ENCODE peak calls at places on chromosome 2, in nine cellular contexts. One of them, this sample, is unnamed.

GRCh38 chr2:73228631-73229030 is 4.4 kb downstream of the PRADC1 start:
- DNase-seq in coronary artery: no peak
- DNase-seq in left lung: no peak
- DNase-seq in heart left ventricle: no peak
- DNase-seq in heart right ventricle: no peak
- DNase-seq in A549: no peak
- DNase-seq in DND-41: no peak
- DNase-seq in BJ: no peak
- DNase-seq in endodermal cell: no peak
- DNase-seq in this sample: no peak

GRCh38 chr2:46001741-46002506 is 295.3 kb upstream of the EPAS1 start:
- DNase-seq in coronary artery: no peak
- DNase-seq in left lung: no peak
- DNase-seq in heart left ventricle: no peak
- DNase-seq in heart right ventricle: no peak
- DNase-seq in A549: no peak
- DNase-seq in DND-41: no peak
- DNase-seq in BJ: no peak
- DNase-seq in endodermal cell: no peak
- DNase-seq in this sample: no peak

GRCh38 chr2:190996338-190996946 is 17.5 kb downstream of the STAT1 start:
- DNase-seq in coronary artery: no peak
- DNase-seq in left lung: no peak
- DNase-seq in heart left ventricle: peak
- DNase-seq in heart right ventricle: no peak
- DNase-seq in A549: peak
- DNase-seq in DND-41: peak
- DNase-seq in BJ: no peak
- DNase-seq in endodermal cell: peak
- DNase-seq in this sample: no peak

GRCh38 chr2:96642564-96643350 is at the start of gene FER1L5:
- DNase-seq in coronary artery: no peak
- DNase-seq in left lung: no peak
- DNase-seq in heart left ventricle: peak
- DNase-seq in heart right ventricle: no peak
- DNase-seq in A549: no peak
- DNase-seq in DND-41: no peak
- DNase-seq in BJ: no peak
- DNase-seq in endodermal cell: peak
- DNase-seq in this sample: no peak

GRCh38 chr2:216109962-216110614 is 940 bp downstream of the XRCC5 start:
- DNase-seq in coronary artery: no peak
- DNase-seq in left lung: no peak
- DNase-seq in heart left ventricle: no peak
- DNase-seq in heart right ventricle: no peak
- DNase-seq in A549: peak
- DNase-seq in DND-41: no peak
- DNase-seq in BJ: no peak
- DNase-seq in endodermal cell: peak
- DNase-seq in this sample: peak

GRCh38 chr2:64463784-64464183 is 9.8 kb downstream of the LGALSL start:
- DNase-seq in coronary artery: no peak
- DNase-seq in left lung: no peak
- DNase-seq in heart left ventricle: no peak
- DNase-seq in heart right ventricle: no peak
- DNase-seq in A549: no peak
- DNase-seq in DND-41: no peak
- DNase-seq in BJ: peak
- DNase-seq in endodermal cell: peak
- DNase-seq in this sample: peak

GRCh38 chr2:110157153-110157793 is 41.7 kb upstream of the MALL start:
- DNase-seq in coronary artery: no peak
- DNase-seq in left lung: no peak
- DNase-seq in heart left ventricle: no peak
- DNase-seq in heart right ventricle: no peak
- DNase-seq in A549: peak
- DNase-seq in DND-41: peak
- DNase-seq in BJ: peak
- DNase-seq in endodermal cell: no peak
- DNase-seq in this sample: peak

GRCh38 chr2:75896779-75897366 is 186.2 kb upstream of the GCFC2 start:
- DNase-seq in coronary artery: no peak
- DNase-seq in left lung: no peak
- DNase-seq in heart left ventricle: no peak
- DNase-seq in heart right ventricle: no peak
- DNase-seq in A549: peak
- DNase-seq in DND-41: peak
- DNase-seq in BJ: no peak
- DNase-seq in endodermal cell: peak
- DNase-seq in this sample: no peak

GRCh38 chr2:127158614-127159290 is 51.8 kb upstream of the BIN1 start:
- DNase-seq in coronary artery: no peak
- DNase-seq in left lung: no peak
- DNase-seq in heart left ventricle: no peak
- DNase-seq in heart right ventricle: no peak
- DNase-seq in A549: no peak
- DNase-seq in DND-41: no peak
- DNase-seq in BJ: no peak
- DNase-seq in endodermal cell: no peak
- DNase-seq in this sample: no peak

GRCh38 chr2:212863185-212863588 is 288.2 kb downstream of the IKZF2 start:
- DNase-seq in coronary artery: no peak
- DNase-seq in left lung: no peak
- DNase-seq in heart left ventricle: no peak
- DNase-seq in heart right ventricle: no peak
- DNase-seq in A549: peak
- DNase-seq in DND-41: peak
- DNase-seq in BJ: no peak
- DNase-seq in endodermal cell: peak
- DNase-seq in this sample: no peak

GRCh38 chr2:107337209-107337898 is 451.4 kb upstream of the ST6GAL2 start:
- DNase-seq in coronary artery: no peak
- DNase-seq in left lung: no peak
- DNase-seq in heart left ventricle: no peak
- DNase-seq in heart right ventricle: no peak
- DNase-seq in A549: no peak
- DNase-seq in DND-41: no peak
- DNase-seq in BJ: no peak
- DNase-seq in endodermal cell: no peak
- DNase-seq in this sample: no peak

GRCh38 chr2:26472821-26473655 is 4.9 kb downstream of the OTOF start:
- DNase-seq in coronary artery: no peak
- DNase-seq in left lung: no peak
- DNase-seq in heart left ventricle: no peak
- DNase-seq in heart right ventricle: no peak
- DNase-seq in A549: no peak
- DNase-seq in DND-41: no peak
- DNase-seq in BJ: no peak
- DNase-seq in endodermal cell: no peak
- DNase-seq in this sample: no peak

GRCh38 chr2:181876614-181877063 is 14.9 kb upstream of the ITPRID2 start:
- DNase-seq in coronary artery: no peak
- DNase-seq in left lung: no peak
- DNase-seq in heart left ventricle: no peak
- DNase-seq in heart right ventricle: no peak
- DNase-seq in A549: peak
- DNase-seq in DND-41: no peak
- DNase-seq in BJ: peak
- DNase-seq in endodermal cell: no peak
- DNase-seq in this sample: peak

GRCh38 chr2:224927671-224928173 is 114.5 kb downstream of the DOCK10 start:
- DNase-seq in coronary artery: no peak
- DNase-seq in left lung: peak
- DNase-seq in heart left ventricle: no peak
- DNase-seq in heart right ventricle: no peak
- DNase-seq in A549: peak
- DNase-seq in DND-41: no peak
- DNase-seq in BJ: no peak
- DNase-seq in endodermal cell: no peak
- DNase-seq in this sample: no peak

GRCh38 chr2:160970052-160970846 is 190.0 kb upstream of the TANK start:
- DNase-seq in coronary artery: no peak
- DNase-seq in left lung: no peak
- DNase-seq in heart left ventricle: no peak
- DNase-seq in heart right ventricle: no peak
- DNase-seq in A549: peak
- DNase-seq in DND-41: peak
- DNase-seq in BJ: peak
- DNase-seq in endodermal cell: peak
- DNase-seq in this sample: peak

GRCh38 chr2:7612969-7613368 is 695.8 kb downstream of the RNF144A start:
- DNase-seq in coronary artery: no peak
- DNase-seq in left lung: no peak
- DNase-seq in heart left ventricle: no peak
- DNase-seq in heart right ventricle: no peak
- DNase-seq in A549: no peak
- DNase-seq in DND-41: no peak
- DNase-seq in BJ: no peak
- DNase-seq in endodermal cell: no peak
- DNase-seq in this sample: peak

GRCh38 chr2:140353541-140353940 is 1573.4 kb upstream of the NXPH2 start:
- DNase-seq in coronary artery: no peak
- DNase-seq in left lung: no peak
- DNase-seq in heart left ventricle: no peak
- DNase-seq in heart right ventricle: no peak
- DNase-seq in A549: no peak
- DNase-seq in DND-41: no peak
- DNase-seq in BJ: no peak
- DNase-seq in endodermal cell: no peak
- DNase-seq in this sample: no peak

GRCh38 chr2:29241955-29242565 is 126.8 kb downstream of the CLIP4 start:
- DNase-seq in coronary artery: no peak
- DNase-seq in left lung: no peak
- DNase-seq in heart left ventricle: no peak
- DNase-seq in heart right ventricle: no peak
- DNase-seq in A549: no peak
- DNase-seq in DND-41: no peak
- DNase-seq in BJ: no peak
- DNase-seq in endodermal cell: no peak
- DNase-seq in this sample: no peak

GRCh38 chr2:240925191-240925575 is 19.0 kb downstream of the CROCC2 start:
- DNase-seq in coronary artery: peak
- DNase-seq in left lung: peak
- DNase-seq in heart left ventricle: peak
- DNase-seq in heart right ventricle: no peak
- DNase-seq in A549: peak
- DNase-seq in DND-41: no peak
- DNase-seq in BJ: no peak
- DNase-seq in endodermal cell: no peak
- DNase-seq in this sample: no peak

GRCh38 chr2:11812466-11813100 is 66.2 kb downstream of the LPIN1 start:
- DNase-seq in coronary artery: no peak
- DNase-seq in left lung: no peak
- DNase-seq in heart left ventricle: no peak
- DNase-seq in heart right ventricle: no peak
- DNase-seq in A549: no peak
- DNase-seq in DND-41: no peak
- DNase-seq in BJ: no peak
- DNase-seq in endodermal cell: peak
- DNase-seq in this sample: no peak

GRCh38 chr2:142603761-142604160 is 273.7 kb upstream of the KYNU start:
- DNase-seq in coronary artery: no peak
- DNase-seq in left lung: no peak
- DNase-seq in heart left ventricle: no peak
- DNase-seq in heart right ventricle: no peak
- DNase-seq in A549: no peak
- DNase-seq in DND-41: no peak
- DNase-seq in BJ: no peak
- DNase-seq in endodermal cell: no peak
- DNase-seq in this sample: no peak
- TF ChIP-seq CTCF in coronary artery: no peak
- TF ChIP-seq CTCF in left lung: no peak
- TF ChIP-seq CTCF in heart left ventricle: no peak
- TF ChIP-seq CTCF in heart right ventricle: no peak
- TF ChIP-seq CTCF in A549: peak
- TF ChIP-seq CTCF in DND-41: peak
- TF ChIP-seq CTCF in BJ: peak
- TF ChIP-seq CTCF in endodermal cell: peak
- TF ChIP-seq CTCF in this sample: no peak

GRCh38 chr2:132416996-132417395 is 391 bp downstream of the GPR39 start:
- DNase-seq in coronary artery: no peak
- DNase-seq in left lung: no peak
- DNase-seq in heart left ventricle: no peak
- DNase-seq in heart right ventricle: no peak
- DNase-seq in A549: peak
- DNase-seq in DND-41: no peak
- DNase-seq in BJ: no peak
- DNase-seq in endodermal cell: no peak
- DNase-seq in this sample: no peak
- H3K4me3 ChIP-seq in coronary artery: no peak
- H3K4me3 ChIP-seq in left lung: no peak
- H3K4me3 ChIP-seq in heart left ventricle: no peak
- H3K4me3 ChIP-seq in heart right ventricle: peak
- H3K4me3 ChIP-seq in A549: peak
- H3K4me3 ChIP-seq in DND-41: no peak
- H3K4me3 ChIP-seq in BJ: no peak
- H3K4me3 ChIP-seq in endodermal cell: peak
- H3K4me3 ChIP-seq in this sample: no peak

DNA sequence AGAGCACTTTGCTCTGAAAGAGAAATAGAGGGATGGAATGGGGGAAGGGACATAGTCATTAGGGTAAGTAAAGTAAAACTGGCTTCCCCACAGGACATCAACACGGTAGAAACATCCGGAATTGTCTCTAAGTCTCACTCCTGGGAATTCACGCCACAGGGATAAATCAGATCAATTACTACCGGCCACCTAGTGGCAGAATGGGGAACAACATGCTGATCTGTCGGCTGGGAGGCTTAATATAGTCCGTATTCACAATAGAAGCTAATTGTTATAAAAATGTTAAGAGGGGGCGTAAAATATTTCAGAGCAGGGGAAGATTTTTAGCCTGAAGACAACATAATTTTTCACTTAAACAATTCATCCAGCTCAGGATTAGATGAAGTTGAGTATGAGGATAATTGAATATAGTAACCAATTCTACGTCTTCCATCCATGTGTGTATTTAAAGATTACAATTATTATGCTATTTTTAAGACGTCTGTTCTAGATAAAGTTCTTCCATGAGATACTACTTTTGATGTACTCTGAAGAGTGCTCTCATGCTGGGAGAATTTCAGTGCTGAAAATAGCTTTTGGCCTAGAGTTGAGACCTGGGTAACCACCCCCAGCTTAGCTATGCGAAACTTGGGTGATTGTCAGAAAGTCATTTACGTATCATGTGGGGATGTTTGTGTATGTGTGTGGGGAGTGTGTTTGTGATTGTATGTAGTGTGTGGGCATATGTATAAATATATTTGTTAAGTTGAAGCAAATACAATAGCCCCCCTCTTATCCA is 65.7 kb downstream of the LRRTM1 start:
- DNase-seq in coronary artery: no peak
- DNase-seq in left lung: no peak
- DNase-seq in heart left ventricle: no peak
- DNase-seq in heart right ventricle: no peak
- DNase-seq in A549: peak
- DNase-seq in DND-41: peak
- DNase-seq in BJ: no peak
- DNase-seq in endodermal cell: peak
- DNase-seq in this sample: no peak
- TF ChIP-seq CTCF in coronary artery: peak
- TF ChIP-seq CTCF in left lung: peak
- TF ChIP-seq CTCF in heart left ventricle: peak
- TF ChIP-seq CTCF in heart right ventricle: peak
- TF ChIP-seq CTCF in A549: peak
- TF ChIP-seq CTCF in DND-41: peak
- TF ChIP-seq CTCF in BJ: peak
- TF ChIP-seq CTCF in endodermal cell: peak
- TF ChIP-seq CTCF in this sample: peak

GRCh38 chr2:176066645-176067586 is 16.8 kb downstream of the EVX2 start:
- DNase-seq in coronary artery: no peak
- DNase-seq in left lung: no peak
- DNase-seq in heart left ventricle: no peak
- DNase-seq in heart right ventricle: no peak
- DNase-seq in A549: no peak
- DNase-seq in DND-41: no peak
- DNase-seq in BJ: no peak
- DNase-seq in endodermal cell: peak
- DNase-seq in this sample: no peak
- H3K4me3 ChIP-seq in coronary artery: peak
- H3K4me3 ChIP-seq in left lung: no peak
- H3K4me3 ChIP-seq in heart left ventricle: peak
- H3K4me3 ChIP-seq in heart right ventricle: peak
- H3K4me3 ChIP-seq in A549: no peak
- H3K4me3 ChIP-seq in DND-41: no peak
- H3K4me3 ChIP-seq in BJ: no peak
- H3K4me3 ChIP-seq in endodermal cell: no peak
- H3K4me3 ChIP-seq in this sample: no peak

This sample was measured in AG09309.